ENCODE peak calls at places on chromosomes 12 and 14, in eight cellular contexts. F, K, Q, C, P, R, E and I are unnamed samples.

GRCh38 chr12:4789776-4790175 is 69.6 kb downstream of the GALNT8 start:
- DNase-seq in F (no peak), K (no peak), Q (no peak), C (no peak), P (no peak), R (no peak), E (no peak), I (no peak)

GRCh38 chr14:51462182-51462581 is 189.5 kb upstream of the FRMD6 start:
- DNase-seq in F (no peak), K (no peak), Q (no peak), C (no peak), P (no peak), R (no peak), E (no peak), I (no peak)

GRCh38 chr12:98422359-98422758 is 93.0 kb upstream of the TMPO start:
- DNase-seq in F (no peak), K (no peak), Q (no peak), C (no peak), P (no peak), R (no peak), E (no peak), I (no peak)

GRCh38 chr12:111025301-111025700 is 104.9 kb upstream of the MYL2 start:
- DNase-seq in F (no peak), K (no peak), Q (no peak), C (no peak), P (no peak), R (no peak), E (no peak), I (no peak)

GRCh38 chr12:53063708-53064612 is 14.1 kb downstream of the TNS2 start:
- DNase-seq in F (peak; percentile 82), K (no peak), Q (no peak), C (peak; percentile 81), P (no peak), R (no peak), E (peak; percentile 91), I (no peak)

GRCh38 chr14:85159726-85160125 is 370.2 kb upstream of the FLRT2 start:
- DNase-seq in F (no peak), K (no peak), Q (no peak), C (no peak), P (no peak), R (no peak), E (peak; percentile 18), I (no peak)

GRCh38 chr14:76697246-76697645 is 64.0 kb upstream of the VASH1 start:
- DNase-seq in F (no peak), K (no peak), Q (no peak), C (no peak), P (no peak), R (no peak), E (no peak), I (no peak)

GRCh38 chr12:23949212-23950010 is at the start of gene SOX5:
- DNase-seq in F (no peak), K (peak; percentile 27), Q (peak; percentile 57), C (peak; percentile 11), P (no peak), R (no peak), E (peak; percentile 83), I (peak; percentile 87)

GRCh38 chr12:6961278-6961694 is 9.2 kb downstream of the PHB2 start:
- DNase-seq in F (peak; percentile 81), K (peak; percentile 83), Q (peak; percentile 67), C (no peak), P (peak; percentile 87), R (peak; percentile 88), E (no peak), I (peak; percentile 62)

GRCh38 chr12:53174881-53175491 is 5.5 kb upstream of the ZNF740 start:
- DNase-seq in F (peak; percentile 10), K (peak; percentile 37), Q (peak; percentile 48), C (no peak), P (no peak), R (no peak), E (peak; percentile 35), I (no peak)

GRCh38 chr14:42804146-42804545 is 1197.5 kb downstream of the LRFN5 start:
- DNase-seq in F (no peak), K (no peak), Q (peak; percentile 29), C (no peak), P (no peak), R (no peak), E (no peak), I (no peak)

GRCh38 chr14:85558505-85558904 is 28.6 kb downstream of the FLRT2 start:
- DNase-seq in F (no peak), K (no peak), Q (peak; percentile 52), C (no peak), P (no peak), R (no peak), E (no peak), I (no peak)

GRCh38 chr14:54109521-54110120 is 153.0 kb upstream of the BMP4 start:
- DNase-seq in F (no peak), K (no peak), Q (no peak), C (no peak), P (no peak), R (no peak), E (no peak), I (no peak)

GRCh38 chr12:59834659-59835474 is 239.0 kb downstream of the SLC16A7 start:
- DNase-seq in F (no peak), K (no peak), Q (peak; percentile 34), C (peak; percentile 29), P (no peak), R (no peak), E (peak; percentile 67), I (peak; percentile 12)

GRCh38 chr12:25051171-25051570 is 102.3 kb upstream of the BCAT1 start:
- DNase-seq in F (no peak), K (no peak), Q (no peak), C (no peak), P (no peak), R (no peak), E (no peak), I (no peak)

GRCh38 chr14:67636361-67636919 is 16.7 kb downstream of the ARG2 start:
- DNase-seq in F (no peak), K (no peak), Q (peak; percentile 37), C (no peak), P (no peak), R (no peak), E (peak; percentile 27), I (no peak)

GRCh38 chr14:59187802-59188460 is 536 bp upstream of the DAAM1 start:
- DNase-seq in F (no peak), K (peak; percentile 22), Q (peak; percentile 43), C (peak; percentile 24), P (peak; percentile 72), R (peak; percentile 54), E (no peak), I (peak; percentile 49)

GRCh38 chr12:75705749-75706719 is 194.6 kb upstream of the KRR1 start:
- DNase-seq in F (peak; percentile 45), K (no peak), Q (peak; percentile 68), C (peak; percentile 31), P (no peak), R (no peak), E (peak; percentile 100), I (no peak)

GRCh38 chr12:24991209-24992049 is 42.5 kb upstream of the BCAT1 start:
- DNase-seq in F (no peak), K (no peak), Q (peak; percentile 72), C (no peak), P (no peak), R (peak; percentile 55), E (peak; percentile 80), I (no peak)

GRCh38 chr14:95953111-95953724 is 76.6 kb downstream of the TUNAR start:
- DNase-seq in F (no peak), K (no peak), Q (peak; percentile 23), C (no peak), P (no peak), R (no peak), E (no peak), I (peak; percentile 36)

GRCh38 chr12:120445911-120446909 is at the start of the genes GATC and TRIAP1:
- DNase-seq in F (peak; percentile 84), K (peak; percentile 78), Q (peak; percentile 90), C (peak; percentile 78), P (peak; percentile 85), R (peak; percentile 84), E (peak; percentile 72), I (peak; percentile 90)

GRCh38 chr12:90183201-90183600 is 474.6 kb upstream of the ATP2B1 start:
- DNase-seq in F (no peak), K (no peak), Q (no peak), C (no peak), P (no peak), R (no peak), E (no peak), I (no peak)

GRCh38 chr14:54350196-54350595 is 46.6 kb upstream of the CDKN3 start:
- DNase-seq in F (no peak), K (no peak), Q (no peak), C (no peak), P (no peak), R (no peak), E (peak; percentile 81), I (no peak)

GRCh38 chr12:32450363-32450762 is 51.0 kb downstream of the FGD4 start:
- DNase-seq in F (no peak), K (no peak), Q (no peak), C (no peak), P (no peak), R (no peak), E (no peak), I (no peak)
- H3K4me1 ChIP-seq in F (no peaks in the 10 kb centered on the region), K (peaks cover 34% of the 10 kb centered on the region), Q (peaks cover 16% of the 10 kb centered on the region), C (peaks cover 12% of the 10 kb centered on the region), P (peaks cover 20% of the 10 kb centered on the region), R (no peaks in the 10 kb centered on the region), E (peaks cover 2% of the 10 kb centered on the region), I (peaks cover 15% of the 10 kb centered on the region)

DNA sequence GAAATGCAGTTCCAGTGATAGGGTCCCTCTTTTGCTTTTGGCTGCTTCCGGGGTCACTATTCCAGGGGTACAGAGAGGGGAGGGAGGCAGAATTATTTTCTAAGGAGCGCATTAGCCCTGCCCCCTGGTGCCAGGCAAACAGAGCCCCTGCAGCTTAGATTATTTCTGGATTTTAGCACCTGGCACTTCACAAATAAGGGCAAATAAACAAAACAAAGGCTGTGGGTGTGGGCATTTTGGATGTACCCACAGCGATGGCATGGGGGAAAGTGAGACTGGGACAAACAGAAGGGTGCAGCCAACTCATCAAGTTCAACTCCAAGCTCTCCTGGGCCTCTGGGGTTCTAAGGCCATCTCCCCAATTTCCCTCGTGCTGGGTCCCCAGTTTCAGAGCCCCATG is 20.3 kb downstream of the ASB2 start:
- DNase-seq in F (no peak), K (no peak), Q (no peak), C (no peak), P (no peak), R (no peak), E (no peak), I (no peak)
- H3K4me1 ChIP-seq in F (no peaks in the 10 kb centered on the region), K (peaks cover 29% of the 10 kb centered on the region), Q (no peaks in the 10 kb centered on the region), C (no peaks in the 10 kb centered on the region), P (peaks cover 8% of the 10 kb centered on the region), R (peaks cover 80% of the 10 kb centered on the region), E (no peaks in the 10 kb centered on the region), I (no peaks in the 10 kb centered on the region)

GRCh38 chr14:70909788-70910614 is 2.7 kb downstream of the PCNX1 start:
- DNase-seq in F (no peak), K (no peak), Q (peak; percentile 49), C (no peak), P (no peak), R (no peak), E (peak; percentile 23), I (peak; percentile 68)
- H3K4me1 ChIP-seq in F (peaks cover 4% of the 10 kb centered on the region), K (peaks cover 12% of the 10 kb centered on the region), Q (peaks cover 49% of the 10 kb centered on the region), C (peaks cover 28% of the 10 kb centered on the region), P (peaks cover 41% of the 10 kb centered on the region), R (peaks cover 48% of the 10 kb centered on the region), E (peaks cover 3% of the 10 kb centered on the region), I (peaks cover 30% of the 10 kb centered on the region)

GRCh38 chr14:91975763-91976162 is 28.3 kb upstream of the FBLN5 start:
- DNase-seq in F (no peak), K (no peak), Q (no peak), C (no peak), P (no peak), R (no peak), E (no peak), I (no peak)

GRCh38 chr14:91968280-91968679 is 20.8 kb upstream of the FBLN5 start:
- DNase-seq in F (no peak), K (no peak), Q (no peak), C (no peak), P (no peak), R (peak; percentile 15), E (no peak), I (no peak)

GRCh38 chr14:91971188-91971778 is 23.8 kb upstream of the FBLN5 start:
- DNase-seq in F (no peak), K (no peak), Q (no peak), C (no peak), P (no peak), R (no peak), E (no peak), I (no peak)
- H3K4me1 ChIP-seq in F (no peaks in the 10 kb centered on the region), K (no peaks in the 10 kb centered on the region), Q (no peaks in the 10 kb centered on the region), C (no peaks in the 10 kb centered on the region), P (no peaks in the 10 kb centered on the region), R (peaks cover 11% of the 10 kb centered on the region), E (no peaks in the 10 kb centered on the region), I (no peaks in the 10 kb centered on the region)